ENCODE peak calls at places on chromosome 1, in ten cellular contexts. X is K562, J is GM23338, B is Panc1, V is spleen, W is sigmoid colon, K is stomach, T is transverse colon, O is suprapubic skin, I is HCT116. M is an unnamed sample.

GRCh38 chr1:204287466-204287881 is 72.3 kb downstream of the PLEKHA6 start:
- DNase-seq in X (no peak), O (no peak), J (peak; percentile 25), B (no peak), I (no peak), T (no peak), V (no peak), W (no peak), K (no peak), M (peak; percentile 37)

GRCh38 chr1:155124503-155125463 is 2.9 kb upstream of the EFNA1 start:
- DNase-seq in X (no peak), V (no peak), I (no peak), J (peak; percentile 78), W (no peak), T (peak; percentile 56), O (no peak), B (no peak), K (peak; percentile 68), M (no peak)

GRCh38 chr1:221190249-221190648 is 311.0 kb downstream of the HLX start:
- DNase-seq in X (no peak), B (no peak), K (no peak), O (no peak), T (no peak), I (no peak), V (no peak), J (no peak), W (no peak), M (no peak)

GRCh38 chr1:68321084-68321685 is 88.9 kb upstream of the WLS start:
- DNase-seq in X (peak; percentile 39), J (peak; percentile 70), I (no peak), V (peak; percentile 78), T (peak; percentile 76), K (peak; percentile 82), O (no peak), B (no peak), W (peak; percentile 87), M (peak; percentile 62)

GRCh38 chr1:109133815-109134214 is 19.9 kb downstream of the ELAPOR1 start:
- DNase-seq in W (no peak), K (peak; percentile 58), V (peak; percentile 90), X (no peak), I (no peak), O (no peak), T (no peak), J (no peak), B (no peak), M (peak; percentile 58)

GRCh38 chr1:27117733-27118439 is 37.0 kb downstream of the SLC9A1 start:
- DNase-seq in O (no peak), V (no peak), I (no peak), K (no peak), W (no peak), J (no peak), T (no peak), B (no peak), X (no peak), M (no peak)

GRCh38 chr1:6200188-6200809 is 904 bp upstream of the RPL22 start:
- DNase-seq in I (no peak), B (no peak), O (no peak), K (no peak), X (peak; percentile 44), J (no peak), V (no peak), W (no peak), T (no peak), M (no peak)

GRCh38 chr1:180765156-180765555 is 133.3 kb downstream of the XPR1 start:
- DNase-seq in X (no peak), J (no peak), I (no peak), V (no peak), B (no peak), W (no peak), T (no peak), K (no peak), O (no peak), M (no peak)

GRCh38 chr1:42003433-42003832 is 84.7 kb upstream of the HIVEP3 start:
- DNase-seq in K (peak; percentile 50), T (peak; percentile 33), O (no peak), J (peak; percentile 9), I (peak; percentile 24), W (no peak), B (no peak), V (no peak), X (no peak), M (peak; percentile 26)

GRCh38 chr1:232579958-232580705 is 49.8 kb downstream of the SIPA1L2 start:
- DNase-seq in K (no peak), X (no peak), I (no peak), W (no peak), V (no peak), J (no peak), B (no peak), T (no peak), O (no peak), M (no peak)

GRCh38 chr1:203448521-203449061 is 27.0 kb upstream of the PRELP start:
- DNase-seq in I (no peak), V (peak; percentile 36), T (no peak), K (no peak), B (no peak), X (no peak), W (peak; percentile 85), O (no peak), J (peak; percentile 24), M (no peak)

GRCh38 chr1:156421062-156421938 is 52.3 kb downstream of the RHBG start:
- DNase-seq in W (peak; percentile 83), I (peak; percentile 71), B (no peak), X (peak; percentile 90), T (peak; percentile 78), V (peak; percentile 88), K (peak; percentile 74), J (peak; percentile 98), O (no peak), M (peak; percentile 77)

GRCh38 chr1:222950892-222951291 is 136.1 kb downstream of the DISP1 start:
- DNase-seq in W (no peak), I (no peak), X (no peak), V (no peak), O (no peak), J (no peak), K (no peak), T (no peak), B (no peak), M (no peak)

GRCh38 chr1:44168520-44169098 is 27.2 kb upstream of the KLF18 start:
- DNase-seq in W (no peak), J (peak; percentile 19), I (no peak), V (no peak), T (no peak), K (no peak), B (no peak), O (no peak), X (no peak), M (no peak)

GRCh38 chr1:42368096-42368795 is 12.3 kb upstream of the RIMKLA start:
- DNase-seq in V (no peak), J (no peak), B (no peak), I (no peak), X (no peak), W (no peak), T (no peak), O (no peak), K (no peak), M (no peak)

GRCh38 chr1:111733183-111733995 is 5.8 kb downstream of the INKA2 start:
- DNase-seq in K (no peak), W (no peak), B (no peak), I (no peak), T (peak; percentile 36), J (no peak), V (peak; percentile 84), X (peak; percentile 62), O (peak; percentile 77), M (no peak)

GRCh38 chr1:227395391-227396028 is 77.2 kb upstream of the CDC42BPA start:
- DNase-seq in I (peak; percentile 61), J (no peak), T (no peak), W (no peak), X (no peak), K (no peak), B (no peak), O (no peak), V (no peak), M (no peak)

GRCh38 chr1:230067441-230067870 is 418 bp downstream of the GALNT2 start:
- DNase-seq in K (no peak), O (no peak), J (peak; percentile 59), T (peak; percentile 40), W (peak; percentile 81), I (no peak), V (no peak), X (peak; percentile 61), B (no peak), M (no peak)
- TF ChIP-seq POLR2AphosphoS5 in K (no peak), O (no peak), J (no peak), T (no peak), W (peak; percentile 3), I (no peak), V (no peak), X (no peak), B (no peak), M (no peak)

GRCh38 chr1:32142446-32143301 is 34.8 kb downstream of the KPNA6 start:
- DNase-seq in K (peak; percentile 31), V (no peak), O (no peak), W (peak; percentile 80), X (peak; percentile 55), J (peak; percentile 27), T (peak; percentile 18), I (no peak), B (peak; percentile 28), M (peak; percentile 64)

GRCh38 chr1:32138965-32139364 is 31.1 kb downstream of the KPNA6 start:
- DNase-seq in K (no peak), O (no peak), B (peak; percentile 80), W (no peak), X (no peak), T (no peak), I (no peak), V (no peak), J (no peak), M (no peak)

DNA sequence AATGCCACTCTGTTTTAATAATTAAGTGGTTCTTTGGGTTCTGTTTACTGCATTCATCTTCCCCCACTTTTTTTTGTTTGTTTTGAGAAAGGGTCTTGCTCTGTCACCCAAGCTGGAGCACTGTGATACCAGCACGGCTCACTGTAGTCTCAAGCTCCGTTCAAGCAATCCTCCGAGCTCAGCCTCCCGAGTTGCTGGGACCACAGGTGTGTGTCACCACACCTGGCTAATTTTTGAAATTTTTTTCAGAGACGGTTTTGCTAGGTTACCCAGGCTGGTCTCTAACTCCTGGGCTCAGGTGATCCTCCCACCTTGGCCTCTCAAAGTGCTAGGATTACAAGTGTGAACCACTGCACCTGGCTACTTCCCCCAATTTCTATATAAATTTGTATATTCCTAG is 29.3 kb downstream of the KPNA6 start:
- DNase-seq in B (no peak), T (no peak), J (no peak), V (no peak), W (no peak), I (no peak), X (no peak), O (no peak), K (no peak), M (no peak)
- H3K4me3 ChIP-seq in B (no peak overlapping the region), T (no peak overlapping the region), J (no peak overlapping the region), V (no peak overlapping the region), W (no peak overlapping the region), I (no peak overlapping the region), X (no peak overlapping the region), O (no peak overlapping the region), K (no peak overlapping the region), M (no peak overlapping the region)

GRCh38 chr1:85806236-85806965 is 98.2 kb upstream of the ZNHIT6 start:
- DNase-seq in J (no peak), B (no peak), K (no peak), T (no peak), X (no peak), O (no peak), V (no peak), W (no peak), I (no peak), M (no peak)
- TF ChIP-seq POLR2AphosphoS5 in J (no peak), B (no peak), K (no peak), T (no peak), X (no peak), O (no peak), V (no peak), W (no peak), I (no peak), M (no peak)

GRCh38 chr1:151056149-151056548 is 3.3 kb downstream of the CDC42SE1 start:
- DNase-seq in J (no peak), O (no peak), K (no peak), X (peak; percentile 54), I (no peak), T (no peak), B (no peak), V (no peak), W (no peak), M (no peak)
- H3K4me3 ChIP-seq in J (no peak overlapping the region), O (peak overlapping the region; percentile 85), K (peak overlapping the region; percentile 80), X (peak overlapping the region; percentile 95), I (no peak overlapping the region), T (no peak overlapping the region), B (no peak overlapping the region), V (peak overlapping the region; percentile 73), W (no peak overlapping the region), M (peak overlapping the region; percentile 6)